ENCODE peak calls at places on chromosomes 13 and 19, in six cellular contexts. One of them, this sample, is unnamed.

GRCh38 chr19:10112037-10112751 is 701 bp downstream of the P2RY11 start:
- DNase-seq in neural crest cell: no peak
- DNase-seq in T-helper 9 cell: peak
- DNase-seq in fibroblast of lung: no peak
- DNase-seq in HFFc6: no peak
- DNase-seq in EH: peak
- DNase-seq in this sample: no peak

GRCh38 chr13:27004389-27004788 is 167.2 kb downstream of the USP12 start:
- DNase-seq in neural crest cell: no peak
- DNase-seq in T-helper 9 cell: no peak
- DNase-seq in fibroblast of lung: no peak
- DNase-seq in HFFc6: no peak
- DNase-seq in EH: peak
- DNase-seq in this sample: no peak

GRCh38 chr19:15124572-15125231 is 17.5 kb downstream of the SYDE1 start:
- DNase-seq in neural crest cell: no peak
- DNase-seq in T-helper 9 cell: no peak
- DNase-seq in fibroblast of lung: no peak
- DNase-seq in HFFc6: no peak
- DNase-seq in EH: peak
- DNase-seq in this sample: no peak

GRCh38 chr13:33353646-33354045 is 68.1 kb upstream of the STARD13 start:
- DNase-seq in neural crest cell: no peak
- DNase-seq in T-helper 9 cell: no peak
- DNase-seq in fibroblast of lung: no peak
- DNase-seq in HFFc6: no peak
- DNase-seq in EH: no peak
- DNase-seq in this sample: no peak

GRCh38 chr13:43785166-43785680 is 1.5 kb downstream of the ENOX1 start:
- DNase-seq in neural crest cell: no peak
- DNase-seq in T-helper 9 cell: no peak
- DNase-seq in fibroblast of lung: no peak
- DNase-seq in HFFc6: no peak
- DNase-seq in EH: no peak
- DNase-seq in this sample: no peak

GRCh38 chr13:62887046-62887445 is 1471.4 kb upstream of the PCDH20 start:
- DNase-seq in neural crest cell: no peak
- DNase-seq in T-helper 9 cell: no peak
- DNase-seq in fibroblast of lung: no peak
- DNase-seq in HFFc6: no peak
- DNase-seq in EH: no peak
- DNase-seq in this sample: no peak

GRCh38 chr19:12789098-12789903 is 2.0 kb upstream of the JUNB start:
- DNase-seq in neural crest cell: no peak
- DNase-seq in T-helper 9 cell: no peak
- DNase-seq in fibroblast of lung: no peak
- DNase-seq in HFFc6: no peak
- DNase-seq in EH: no peak
- DNase-seq in this sample: no peak

GRCh38 chr13:42835012-42835411 is 53.6 kb downstream of the FAM216B start:
- DNase-seq in neural crest cell: no peak
- DNase-seq in T-helper 9 cell: no peak
- DNase-seq in fibroblast of lung: no peak
- DNase-seq in HFFc6: no peak
- DNase-seq in EH: no peak
- DNase-seq in this sample: no peak

GRCh38 chr19:49409441-49410029 is 13.7 kb downstream of the PTH2 start:
- DNase-seq in neural crest cell: no peak
- DNase-seq in T-helper 9 cell: no peak
- DNase-seq in fibroblast of lung: no peak
- DNase-seq in HFFc6: no peak
- DNase-seq in EH: no peak
- DNase-seq in this sample: no peak

GRCh38 chr19:46081928-46082727 is 41.3 kb upstream of the IGFL4 start:
- DNase-seq in neural crest cell: peak
- DNase-seq in T-helper 9 cell: no peak
- DNase-seq in fibroblast of lung: peak
- DNase-seq in HFFc6: peak
- DNase-seq in EH: peak
- DNase-seq in this sample: no peak

GRCh38 chr13:107284168-107284567 is 716.2 kb upstream of the ARGLU1 start:
- DNase-seq in neural crest cell: no peak
- DNase-seq in T-helper 9 cell: no peak
- DNase-seq in fibroblast of lung: peak
- DNase-seq in HFFc6: no peak
- DNase-seq in EH: no peak
- DNase-seq in this sample: no peak

GRCh38 chr19:3025516-3025890 is 3.6 kb downstream of the TLE2 start:
- DNase-seq in neural crest cell: no peak
- DNase-seq in T-helper 9 cell: no peak
- DNase-seq in fibroblast of lung: no peak
- DNase-seq in HFFc6: no peak
- DNase-seq in EH: no peak
- DNase-seq in this sample: no peak

GRCh38 chr13:91045351-91046034 is 302.0 kb upstream of the MIR17HG start:
- DNase-seq in neural crest cell: no peak
- DNase-seq in T-helper 9 cell: no peak
- DNase-seq in fibroblast of lung: peak
- DNase-seq in HFFc6: no peak
- DNase-seq in EH: no peak
- DNase-seq in this sample: peak

GRCh38 chr19:6236310-6237291 is 43.2 kb downstream of the MLLT1 start:
- DNase-seq in neural crest cell: no peak
- DNase-seq in T-helper 9 cell: no peak
- DNase-seq in fibroblast of lung: no peak
- DNase-seq in HFFc6: no peak
- DNase-seq in EH: no peak
- DNase-seq in this sample: no peak

GRCh38 chr13:76890036-76890435 is 3.8 kb upstream of the KCTD12 start:
- DNase-seq in neural crest cell: no peak
- DNase-seq in T-helper 9 cell: no peak
- DNase-seq in fibroblast of lung: peak
- DNase-seq in HFFc6: no peak
- DNase-seq in EH: no peak
- DNase-seq in this sample: no peak

GRCh38 chr13:36248700-36249099 is 34.3 kb upstream of the SOHLH2 start:
- DNase-seq in neural crest cell: no peak
- DNase-seq in T-helper 9 cell: no peak
- DNase-seq in fibroblast of lung: no peak
- DNase-seq in HFFc6: no peak
- DNase-seq in EH: no peak
- DNase-seq in this sample: no peak

GRCh38 chr13:59780058-59780457 is 383.7 kb downstream of the DIAPH3 start:
- DNase-seq in neural crest cell: no peak
- DNase-seq in T-helper 9 cell: no peak
- DNase-seq in fibroblast of lung: peak
- DNase-seq in HFFc6: peak
- DNase-seq in EH: peak
- DNase-seq in this sample: no peak

GRCh38 chr13:75621147-75621546 is 15.0 kb upstream of the LMO7 start:
- DNase-seq in neural crest cell: no peak
- DNase-seq in T-helper 9 cell: no peak
- DNase-seq in fibroblast of lung: peak
- DNase-seq in HFFc6: peak
- DNase-seq in EH: peak
- DNase-seq in this sample: no peak

GRCh38 chr19:20044663-20045062 is 5.4 kb upstream of the ZNF682 start:
- DNase-seq in neural crest cell: no peak
- DNase-seq in T-helper 9 cell: no peak
- DNase-seq in fibroblast of lung: no peak
- DNase-seq in HFFc6: no peak
- DNase-seq in EH: no peak
- DNase-seq in this sample: no peak